ENCODE peak calls at places on chromosomes 13 and 19, in eight cellular contexts. One of them, this sample, is unnamed.

GRCh38 chr13:41457589-41458186 is 338 bp downstream of the RGCC start:
- DNase-seq in mesendoderm: peak
- DNase-seq in Kasumi-1: no peak
- DNase-seq in psoas muscle: peak
- DNase-seq in smooth muscle cell of the brain vasculature: no peak
- DNase-seq in activated T-cell treated with anti-CD3 and anti-CD28 coated beads, Interleukin-2, amount 50 U/mL, for 72 hours: peak
- DNase-seq in NCI-H1092 treated with DMSO at 0.1 percent for 48 hours: no peak
- DNase-seq in stimulated activated naive CD4-positive, alpha-beta T cell: peak
- DNase-seq in this sample: no peak

GRCh38 chr13:33123066-33123940 is 107.1 kb downstream of the KL start:
- DNase-seq in mesendoderm: peak
- DNase-seq in Kasumi-1: no peak
- DNase-seq in psoas muscle: no peak
- DNase-seq in smooth muscle cell of the brain vasculature: no peak
- DNase-seq in activated T-cell treated with anti-CD3 and anti-CD28 coated beads, Interleukin-2, amount 50 U/mL, for 72 hours: no peak
- DNase-seq in NCI-H1092 treated with DMSO at 0.1 percent for 48 hours: no peak
- DNase-seq in stimulated activated naive CD4-positive, alpha-beta T cell: no peak
- DNase-seq in this sample: no peak

GRCh38 chr19:45528149-45528743 is 21.0 kb downstream of the VASP start:
- DNase-seq in mesendoderm: peak
- DNase-seq in Kasumi-1: no peak
- DNase-seq in psoas muscle: no peak
- DNase-seq in smooth muscle cell of the brain vasculature: no peak
- DNase-seq in activated T-cell treated with anti-CD3 and anti-CD28 coated beads, Interleukin-2, amount 50 U/mL, for 72 hours: no peak
- DNase-seq in NCI-H1092 treated with DMSO at 0.1 percent for 48 hours: no peak
- DNase-seq in stimulated activated naive CD4-positive, alpha-beta T cell: no peak
- DNase-seq in this sample: no peak

GRCh38 chr13:78298657-78299056 is 304.7 kb downstream of the POU4F1 start:
- DNase-seq in mesendoderm: no peak
- DNase-seq in Kasumi-1: no peak
- DNase-seq in psoas muscle: no peak
- DNase-seq in smooth muscle cell of the brain vasculature: no peak
- DNase-seq in activated T-cell treated with anti-CD3 and anti-CD28 coated beads, Interleukin-2, amount 50 U/mL, for 72 hours: no peak
- DNase-seq in NCI-H1092 treated with DMSO at 0.1 percent for 48 hours: no peak
- DNase-seq in stimulated activated naive CD4-positive, alpha-beta T cell: no peak
- DNase-seq in this sample: no peak

GRCh38 chr19:45250216-45250831 is 747 bp upstream of the MARK4 start:
- DNase-seq in mesendoderm: peak
- DNase-seq in Kasumi-1: no peak
- DNase-seq in psoas muscle: no peak
- DNase-seq in smooth muscle cell of the brain vasculature: no peak
- DNase-seq in activated T-cell treated with anti-CD3 and anti-CD28 coated beads, Interleukin-2, amount 50 U/mL, for 72 hours: no peak
- DNase-seq in NCI-H1092 treated with DMSO at 0.1 percent for 48 hours: no peak
- DNase-seq in stimulated activated naive CD4-positive, alpha-beta T cell: no peak
- DNase-seq in this sample: no peak

GRCh38 chr19:49938662-49939061 is 9.4 kb upstream of the NUP62 start:
- DNase-seq in mesendoderm: no peak
- DNase-seq in Kasumi-1: no peak
- DNase-seq in psoas muscle: no peak
- DNase-seq in smooth muscle cell of the brain vasculature: no peak
- DNase-seq in activated T-cell treated with anti-CD3 and anti-CD28 coated beads, Interleukin-2, amount 50 U/mL, for 72 hours: no peak
- DNase-seq in NCI-H1092 treated with DMSO at 0.1 percent for 48 hours: no peak
- DNase-seq in stimulated activated naive CD4-positive, alpha-beta T cell: no peak
- DNase-seq in this sample: no peak

GRCh38 chr13:73107970-73108369 is 49.2 kb downstream of the KLF5 start:
- DNase-seq in mesendoderm: no peak
- DNase-seq in Kasumi-1: no peak
- DNase-seq in psoas muscle: no peak
- DNase-seq in smooth muscle cell of the brain vasculature: no peak
- DNase-seq in activated T-cell treated with anti-CD3 and anti-CD28 coated beads, Interleukin-2, amount 50 U/mL, for 72 hours: no peak
- DNase-seq in NCI-H1092 treated with DMSO at 0.1 percent for 48 hours: no peak
- DNase-seq in stimulated activated naive CD4-positive, alpha-beta T cell: no peak
- DNase-seq in this sample: no peak

GRCh38 chr19:46962030-46962570 is 57.5 kb upstream of the NPAS1 start:
- DNase-seq in mesendoderm: peak
- DNase-seq in Kasumi-1: no peak
- DNase-seq in psoas muscle: no peak
- DNase-seq in smooth muscle cell of the brain vasculature: no peak
- DNase-seq in activated T-cell treated with anti-CD3 and anti-CD28 coated beads, Interleukin-2, amount 50 U/mL, for 72 hours: no peak
- DNase-seq in NCI-H1092 treated with DMSO at 0.1 percent for 48 hours: no peak
- DNase-seq in stimulated activated naive CD4-positive, alpha-beta T cell: no peak
- DNase-seq in this sample: no peak

GRCh38 chr19:49514151-49514550 is 1.7 kb downstream of the FCGRT start:
- DNase-seq in mesendoderm: no peak
- DNase-seq in Kasumi-1: no peak
- DNase-seq in psoas muscle: no peak
- DNase-seq in smooth muscle cell of the brain vasculature: no peak
- DNase-seq in activated T-cell treated with anti-CD3 and anti-CD28 coated beads, Interleukin-2, amount 50 U/mL, for 72 hours: no peak
- DNase-seq in NCI-H1092 treated with DMSO at 0.1 percent for 48 hours: no peak
- DNase-seq in stimulated activated naive CD4-positive, alpha-beta T cell: no peak
- DNase-seq in this sample: no peak

GRCh38 chr13:44373601-44374347 is at the start of gene SERP2:
- DNase-seq in mesendoderm: peak
- DNase-seq in Kasumi-1: no peak
- DNase-seq in psoas muscle: peak
- DNase-seq in smooth muscle cell of the brain vasculature: no peak
- DNase-seq in activated T-cell treated with anti-CD3 and anti-CD28 coated beads, Interleukin-2, amount 50 U/mL, for 72 hours: peak
- DNase-seq in NCI-H1092 treated with DMSO at 0.1 percent for 48 hours: no peak
- DNase-seq in stimulated activated naive CD4-positive, alpha-beta T cell: no peak
- DNase-seq in this sample: no peak

GRCh38 chr13:78562237-78562889 is 41.0 kb downstream of the POU4F1 start:
- DNase-seq in mesendoderm: no peak
- DNase-seq in Kasumi-1: no peak
- DNase-seq in psoas muscle: no peak
- DNase-seq in smooth muscle cell of the brain vasculature: no peak
- DNase-seq in activated T-cell treated with anti-CD3 and anti-CD28 coated beads, Interleukin-2, amount 50 U/mL, for 72 hours: no peak
- DNase-seq in NCI-H1092 treated with DMSO at 0.1 percent for 48 hours: no peak
- DNase-seq in stimulated activated naive CD4-positive, alpha-beta T cell: no peak
- DNase-seq in this sample: no peak

GRCh38 chr19:37669336-37669963 is 14.2 kb upstream of the ZFP30 start:
- DNase-seq in mesendoderm: peak
- DNase-seq in Kasumi-1: no peak
- DNase-seq in psoas muscle: no peak
- DNase-seq in smooth muscle cell of the brain vasculature: no peak
- DNase-seq in activated T-cell treated with anti-CD3 and anti-CD28 coated beads, Interleukin-2, amount 50 U/mL, for 72 hours: no peak
- DNase-seq in NCI-H1092 treated with DMSO at 0.1 percent for 48 hours: no peak
- DNase-seq in stimulated activated naive CD4-positive, alpha-beta T cell: no peak
- DNase-seq in this sample: no peak

GRCh38 chr19:24074720-24075119 is 12.3 kb upstream of the ZNF254 start:
- DNase-seq in mesendoderm: no peak
- DNase-seq in Kasumi-1: no peak
- DNase-seq in psoas muscle: no peak
- DNase-seq in smooth muscle cell of the brain vasculature: no peak
- DNase-seq in activated T-cell treated with anti-CD3 and anti-CD28 coated beads, Interleukin-2, amount 50 U/mL, for 72 hours: no peak
- DNase-seq in NCI-H1092 treated with DMSO at 0.1 percent for 48 hours: no peak
- DNase-seq in stimulated activated naive CD4-positive, alpha-beta T cell: no peak
- DNase-seq in this sample: no peak

GRCh38 chr13:96816261-96816660 is 178.0 kb downstream of the OXGR1 start:
- DNase-seq in mesendoderm: no peak
- DNase-seq in Kasumi-1: no peak
- DNase-seq in psoas muscle: peak
- DNase-seq in smooth muscle cell of the brain vasculature: no peak
- DNase-seq in activated T-cell treated with anti-CD3 and anti-CD28 coated beads, Interleukin-2, amount 50 U/mL, for 72 hours: no peak
- DNase-seq in NCI-H1092 treated with DMSO at 0.1 percent for 48 hours: no peak
- DNase-seq in stimulated activated naive CD4-positive, alpha-beta T cell: no peak
- DNase-seq in this sample: no peak

GRCh38 chr13:44088911-44089851 is 209.5 kb downstream of the LACC1 start:
- DNase-seq in mesendoderm: no peak
- DNase-seq in Kasumi-1: no peak
- DNase-seq in psoas muscle: no peak
- DNase-seq in smooth muscle cell of the brain vasculature: no peak
- DNase-seq in activated T-cell treated with anti-CD3 and anti-CD28 coated beads, Interleukin-2, amount 50 U/mL, for 72 hours: no peak
- DNase-seq in NCI-H1092 treated with DMSO at 0.1 percent for 48 hours: no peak
- DNase-seq in stimulated activated naive CD4-positive, alpha-beta T cell: peak
- DNase-seq in this sample: no peak

GRCh38 chr13:57314897-57315520 is 148.0 kb downstream of the PRR20E start:
- DNase-seq in mesendoderm: peak
- DNase-seq in Kasumi-1: no peak
- DNase-seq in psoas muscle: no peak
- DNase-seq in smooth muscle cell of the brain vasculature: no peak
- DNase-seq in activated T-cell treated with anti-CD3 and anti-CD28 coated beads, Interleukin-2, amount 50 U/mL, for 72 hours: no peak
- DNase-seq in NCI-H1092 treated with DMSO at 0.1 percent for 48 hours: no peak
- DNase-seq in stimulated activated naive CD4-positive, alpha-beta T cell: no peak
- DNase-seq in this sample: no peak

GRCh38 chr19:40703029-40703755 is 12.7 kb upstream of the NUMBL start:
- DNase-seq in mesendoderm: no peak
- DNase-seq in Kasumi-1: no peak
- DNase-seq in psoas muscle: no peak
- DNase-seq in smooth muscle cell of the brain vasculature: no peak
- DNase-seq in activated T-cell treated with anti-CD3 and anti-CD28 coated beads, Interleukin-2, amount 50 U/mL, for 72 hours: no peak
- DNase-seq in NCI-H1092 treated with DMSO at 0.1 percent for 48 hours: no peak
- DNase-seq in stimulated activated naive CD4-positive, alpha-beta T cell: no peak
- DNase-seq in this sample: no peak

GRCh38 chr19:14063100-14063499 is 1.2 kb upstream of the PALM3 start:
- DNase-seq in mesendoderm: no peak
- DNase-seq in Kasumi-1: no peak
- DNase-seq in psoas muscle: no peak
- DNase-seq in smooth muscle cell of the brain vasculature: no peak
- DNase-seq in activated T-cell treated with anti-CD3 and anti-CD28 coated beads, Interleukin-2, amount 50 U/mL, for 72 hours: no peak
- DNase-seq in NCI-H1092 treated with DMSO at 0.1 percent for 48 hours: no peak
- DNase-seq in stimulated activated naive CD4-positive, alpha-beta T cell: no peak
- DNase-seq in this sample: no peak

GRCh38 chr19:3760871-3761361 is 576 bp downstream of the APBA3 start:
- DNase-seq in mesendoderm: peak
- DNase-seq in Kasumi-1: no peak
- DNase-seq in psoas muscle: no peak
- DNase-seq in smooth muscle cell of the brain vasculature: no peak
- DNase-seq in activated T-cell treated with anti-CD3 and anti-CD28 coated beads, Interleukin-2, amount 50 U/mL, for 72 hours: no peak
- DNase-seq in NCI-H1092 treated with DMSO at 0.1 percent for 48 hours: no peak
- DNase-seq in stimulated activated naive CD4-positive, alpha-beta T cell: peak
- DNase-seq in this sample: no peak

GRCh38 chr19:21569497-21569870 is 64.1 kb downstream of the ZNF429 start:
- DNase-seq in mesendoderm: no peak
- DNase-seq in Kasumi-1: no peak
- DNase-seq in psoas muscle: no peak
- DNase-seq in smooth muscle cell of the brain vasculature: peak
- DNase-seq in activated T-cell treated with anti-CD3 and anti-CD28 coated beads, Interleukin-2, amount 50 U/mL, for 72 hours: peak
- DNase-seq in NCI-H1092 treated with DMSO at 0.1 percent for 48 hours: no peak
- DNase-seq in stimulated activated naive CD4-positive, alpha-beta T cell: no peak
- DNase-seq in this sample: no peak

GRCh38 chr19:4694211-4694987 is 24.3 kb upstream of the MYDGF start:
- DNase-seq in mesendoderm: no peak
- DNase-seq in Kasumi-1: no peak
- DNase-seq in psoas muscle: peak
- DNase-seq in smooth muscle cell of the brain vasculature: peak
- DNase-seq in activated T-cell treated with anti-CD3 and anti-CD28 coated beads, Interleukin-2, amount 50 U/mL, for 72 hours: no peak
- DNase-seq in NCI-H1092 treated with DMSO at 0.1 percent for 48 hours: no peak
- DNase-seq in stimulated activated naive CD4-positive, alpha-beta T cell: no peak
- DNase-seq in this sample: no peak

GRCh38 chr19:45079063-45079910 is at the start of gene GEMIN7:
- DNase-seq in mesendoderm: peak
- DNase-seq in Kasumi-1: peak
- DNase-seq in psoas muscle: peak
- DNase-seq in smooth muscle cell of the brain vasculature: no peak
- DNase-seq in activated T-cell treated with anti-CD3 and anti-CD28 coated beads, Interleukin-2, amount 50 U/mL, for 72 hours: peak
- DNase-seq in NCI-H1092 treated with DMSO at 0.1 percent for 48 hours: peak
- DNase-seq in stimulated activated naive CD4-positive, alpha-beta T cell: peak
- DNase-seq in this sample: no peak